ENCODE peak calls at places on chromosomes 11 and 22, in five cellular contexts. One of them, this sample, is unnamed.
A peak's percentile ranks its signal among the peaks of the same experiment; 100 is the strongest.

GRCh38 chr11:26144309-26144690 is 187.6 kb upstream of the ANO3 start:
- DNase-seq in H1: no peak
- DNase-seq in neuronal stem cell: no peak
- DNase-seq in trophoblast cell: no peak
- DNase-seq in H9: no peak
- DNase-seq in this sample: no peak

GRCh38 chr11:96054870-96055705 is 131.2 kb upstream of the MTMR2 start:
- DNase-seq in H1: no peak
- DNase-seq in neuronal stem cell: peak; percentile 71
- DNase-seq in trophoblast cell: no peak
- DNase-seq in H9: no peak
- DNase-seq in this sample: peak; percentile 67

GRCh38 chr11:35619030-35619753 is 932 bp downstream of the FJX1 start:
- DNase-seq in H1: no peak
- DNase-seq in neuronal stem cell: peak; percentile 56
- DNase-seq in trophoblast cell: peak; percentile 87
- DNase-seq in H9: peak; percentile 74
- DNase-seq in this sample: peak; percentile 67

GRCh38 chr22:46957521-46957920 is 195.1 kb downstream of the TBC1D22A start:
- DNase-seq in H1: no peak
- DNase-seq in neuronal stem cell: no peak
- DNase-seq in trophoblast cell: no peak
- DNase-seq in H9: no peak
- DNase-seq in this sample: no peak

GRCh38 chr11:8251767-8252295 is 11.8 kb downstream of the LMO1 start:
- DNase-seq in H1: no peak
- DNase-seq in neuronal stem cell: no peak
- DNase-seq in trophoblast cell: no peak
- DNase-seq in H9: peak; percentile 20
- DNase-seq in this sample: no peak

GRCh38 chr22:41469218-41469851 is 418 bp downstream of the ACO2 start:
- DNase-seq in H1: no peak
- DNase-seq in neuronal stem cell: no peak
- DNase-seq in trophoblast cell: no peak
- DNase-seq in H9: no peak
- DNase-seq in this sample: no peak

GRCh38 chr11:121894581-121894980 is 221.4 kb downstream of the BLID start:
- DNase-seq in H1: no peak
- DNase-seq in neuronal stem cell: no peak
- DNase-seq in trophoblast cell: no peak
- DNase-seq in H9: no peak
- DNase-seq in this sample: peak; percentile 48

GRCh38 chr11:73323464-73323863 is 15.4 kb downstream of the ARHGEF17 start:
- DNase-seq in H1: no peak
- DNase-seq in neuronal stem cell: no peak
- DNase-seq in trophoblast cell: peak; percentile 28
- DNase-seq in H9: peak; percentile 84
- DNase-seq in this sample: peak; percentile 84

GRCh38 chr11:3959015-3959917 is 103.8 kb downstream of the STIM1 start:
- DNase-seq in H1: no peak
- DNase-seq in neuronal stem cell: no peak
- DNase-seq in trophoblast cell: peak; percentile 68
- DNase-seq in H9: no peak
- DNase-seq in this sample: peak; percentile 41

GRCh38 chr11:35541621-35542375 is 16.4 kb upstream of the PAMR1 start:
- DNase-seq in H1: no peak
- DNase-seq in neuronal stem cell: no peak
- DNase-seq in trophoblast cell: peak; percentile 30
- DNase-seq in H9: no peak
- DNase-seq in this sample: peak; percentile 76

GRCh38 chr11:96162816-96163499 is 180.0 kb downstream of the MAML2 start:
- DNase-seq in H1: no peak
- DNase-seq in neuronal stem cell: no peak
- DNase-seq in trophoblast cell: no peak
- DNase-seq in H9: no peak
- DNase-seq in this sample: peak; percentile 93

GRCh38 chr11:86596861-86597632 is 75.4 kb downstream of the ME3 start:
- DNase-seq in H1: no peak
- DNase-seq in neuronal stem cell: no peak
- DNase-seq in trophoblast cell: no peak
- DNase-seq in H9: no peak
- DNase-seq in this sample: peak; percentile 82

GRCh38 chr11:72326151-72326842 is 82.3 kb upstream of the PHOX2A start:
- DNase-seq in H1: no peak
- DNase-seq in neuronal stem cell: no peak
- DNase-seq in trophoblast cell: no peak
- DNase-seq in H9: no peak
- DNase-seq in this sample: peak; percentile 70

GRCh38 chr11:73317373-73317772 is 9.3 kb downstream of the ARHGEF17 start:
- DNase-seq in H1: no peak
- DNase-seq in neuronal stem cell: no peak
- DNase-seq in trophoblast cell: no peak
- DNase-seq in H9: no peak
- DNase-seq in this sample: no peak

GRCh38 chr11:64384981-64385952 is 26.3 kb downstream of the RPS6KA4 start:
- DNase-seq in H1: no peak
- DNase-seq in neuronal stem cell: no peak
- DNase-seq in trophoblast cell: no peak
- DNase-seq in H9: no peak
- DNase-seq in this sample: no peak

GRCh38 chr22:39699631-39700348 is 129.2 kb downstream of the CACNA1I start:
- DNase-seq in H1: no peak
- DNase-seq in neuronal stem cell: peak; percentile 53
- DNase-seq in trophoblast cell: no peak
- DNase-seq in H9: no peak
- DNase-seq in this sample: no peak

GRCh38 chr11:17792161-17792560 is 57.6 kb downstream of the KCNC1 start:
- DNase-seq in H1: no peak
- DNase-seq in neuronal stem cell: no peak
- DNase-seq in trophoblast cell: no peak
- DNase-seq in H9: no peak
- DNase-seq in this sample: no peak

GRCh38 chr11:48123249-48123875 is 93.2 kb upstream of the OR4B1 start:
- DNase-seq in H1: no peak
- DNase-seq in neuronal stem cell: no peak
- DNase-seq in trophoblast cell: no peak
- DNase-seq in H9: no peak
- DNase-seq in this sample: no peak

GRCh38 chr11:7418916-7419315 is 66.4 kb upstream of the OLFML1 start:
- DNase-seq in H1: no peak
- DNase-seq in neuronal stem cell: no peak
- DNase-seq in trophoblast cell: no peak
- DNase-seq in H9: no peak
- DNase-seq in this sample: no peak

GRCh38 chr11:73996161-73996747 is 12.6 kb downstream of the UCP3 start:
- DNase-seq in H1: no peak
- DNase-seq in neuronal stem cell: no peak
- DNase-seq in trophoblast cell: no peak
- DNase-seq in H9: no peak
- DNase-seq in this sample: no peak

GRCh38 chr22:19407649-19408606 is 23.6 kb downstream of the HIRA start:
- DNase-seq in H1: no peak
- DNase-seq in neuronal stem cell: no peak
- DNase-seq in trophoblast cell: no peak
- DNase-seq in H9: no peak
- DNase-seq in this sample: no peak

GRCh38 chr11:48014917-48015316 is 34.6 kb downstream of the PTPRJ start:
- DNase-seq in H1: no peak
- DNase-seq in neuronal stem cell: no peak
- DNase-seq in trophoblast cell: no peak
- DNase-seq in H9: no peak
- DNase-seq in this sample: no peak

GRCh38 chr11:133500936-133501335 is 31.4 kb downstream of the OPCML start:
- DNase-seq in H1: no peak
- DNase-seq in neuronal stem cell: no peak
- DNase-seq in trophoblast cell: no peak
- DNase-seq in H9: peak; percentile 11
- DNase-seq in this sample: no peak

GRCh38 chr22:27715078-27715477 is 86.5 kb downstream of the MN1 start:
- DNase-seq in H1: no peak
- DNase-seq in neuronal stem cell: peak; percentile 23
- DNase-seq in trophoblast cell: no peak
- DNase-seq in H9: no peak
- DNase-seq in this sample: no peak

DNA sequence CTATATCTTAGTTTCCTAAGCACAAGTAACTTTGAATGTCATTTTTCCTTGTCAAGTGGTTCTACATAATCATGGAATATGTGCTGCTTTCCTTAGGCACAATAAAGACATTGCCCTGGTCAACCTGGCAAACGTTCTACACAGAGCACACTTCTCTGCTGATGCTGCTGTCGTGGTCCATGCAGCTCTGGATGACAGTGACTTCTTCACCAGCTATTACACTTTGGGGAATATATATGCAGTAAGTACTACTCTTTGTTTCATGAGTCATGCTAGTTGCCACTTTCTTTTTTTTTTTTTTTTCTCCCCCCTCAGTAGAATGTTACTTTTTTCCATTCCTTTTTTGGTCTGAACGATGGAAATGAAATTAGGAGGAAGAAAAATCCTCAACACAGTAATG is 38.5 kb downstream of the TTC17 start:
- DNase-seq in H1: no peak
- DNase-seq in neuronal stem cell: no peak
- DNase-seq in trophoblast cell: no peak
- DNase-seq in H9: no peak
- DNase-seq in this sample: no peak
- H2BK12ac ChIP-seq in H1: no peak overlapping the region
- H2BK12ac ChIP-seq in neuronal stem cell: no peak overlapping the region
- H2BK12ac ChIP-seq in trophoblast cell: no peak overlapping the region
- H2BK12ac ChIP-seq in H9: no peak overlapping the region
- H2BK12ac ChIP-seq in this sample: no peak overlapping the region

GRCh38 chr11:114563077-114563476 is 3.4 kb upstream of the NXPE1 start:
- DNase-seq in H1: no peak
- DNase-seq in neuronal stem cell: no peak
- DNase-seq in trophoblast cell: no peak
- DNase-seq in H9: no peak
- DNase-seq in this sample: peak; percentile 84
- H2AK5ac ChIP-seq in H1: no peak overlapping the region
- H2AK5ac ChIP-seq in neuronal stem cell: no peak overlapping the region
- H2AK5ac ChIP-seq in trophoblast cell: no peak overlapping the region
- H2AK5ac ChIP-seq in H9: no peak overlapping the region
- H2AK5ac ChIP-seq in this sample: no peak overlapping the region

GRCh38 chr22:48197189-48197690 is 1434.8 kb downstream of the TBC1D22A start:
- DNase-seq in H1: no peak
- DNase-seq in neuronal stem cell: no peak
- DNase-seq in trophoblast cell: no peak
- DNase-seq in H9: no peak
- DNase-seq in this sample: no peak

GRCh38 chr22:48187272-48187855 is 1424.9 kb downstream of the TBC1D22A start:
- DNase-seq in H1: no peak
- DNase-seq in neuronal stem cell: no peak
- DNase-seq in trophoblast cell: no peak
- DNase-seq in H9: peak; percentile 29
- DNase-seq in this sample: no peak

GRCh38 chr22:48188211-48188845 is 1425.9 kb downstream of the TBC1D22A start:
- DNase-seq in H1: no peak
- DNase-seq in neuronal stem cell: no peak
- DNase-seq in trophoblast cell: no peak
- DNase-seq in H9: peak; percentile 22
- DNase-seq in this sample: peak; percentile 14

GRCh38 chr22:48192071-48192470 is 1429.6 kb downstream of the TBC1D22A start:
- DNase-seq in H1: no peak
- DNase-seq in neuronal stem cell: no peak
- DNase-seq in trophoblast cell: no peak
- DNase-seq in H9: no peak
- DNase-seq in this sample: no peak

DNA sequence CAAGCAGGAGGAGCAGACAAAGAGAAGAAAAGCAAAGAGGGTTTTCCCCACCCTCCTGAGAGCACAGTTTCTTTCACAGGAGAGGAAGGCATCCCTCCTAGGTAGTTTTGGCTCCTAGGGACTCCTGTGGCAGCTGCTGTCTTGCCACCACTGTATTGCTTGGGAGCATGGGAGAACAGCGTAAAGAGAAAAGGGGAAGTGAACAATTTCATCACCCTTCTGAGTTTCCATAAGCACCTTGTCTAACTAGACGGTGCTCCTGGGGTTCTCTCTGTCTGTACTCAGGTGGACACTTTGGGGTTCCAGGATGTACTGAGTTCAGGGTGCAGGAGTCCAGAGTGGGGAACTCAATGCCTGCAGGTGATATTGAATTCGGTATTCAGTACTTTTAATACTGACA is 1430.5 kb downstream of the TBC1D22A start:
- DNase-seq in H1: no peak
- DNase-seq in neuronal stem cell: no peak
- DNase-seq in trophoblast cell: no peak
- DNase-seq in H9: peak; percentile 2
- DNase-seq in this sample: no peak
- H2BK12ac ChIP-seq in H1: no peak overlapping the region
- H2BK12ac ChIP-seq in neuronal stem cell: no peak overlapping the region
- H2BK12ac ChIP-seq in trophoblast cell: no peak overlapping the region
- H2BK12ac ChIP-seq in H9: no peak overlapping the region
- H2BK12ac ChIP-seq in this sample: no peak overlapping the region

GRCh38 chr11:2529173-2529572 is 84.4 kb downstream of the KCNQ1 start:
- DNase-seq in H1: no peak
- DNase-seq in neuronal stem cell: no peak
- DNase-seq in trophoblast cell: no peak
- DNase-seq in H9: no peak
- DNase-seq in this sample: no peak
- H2AK5ac ChIP-seq in H1: no peak overlapping the region
- H2AK5ac ChIP-seq in neuronal stem cell: no peak overlapping the region
- H2AK5ac ChIP-seq in trophoblast cell: no peak overlapping the region
- H2AK5ac ChIP-seq in H9: no peak overlapping the region
- H2AK5ac ChIP-seq in this sample: no peak overlapping the region

GRCh38 chr22:22921575-22921974 is 34.0 kb downstream of the IGLL5 start:
- DNase-seq in H1: no peak
- DNase-seq in neuronal stem cell: no peak
- DNase-seq in trophoblast cell: no peak
- DNase-seq in H9: no peak
- DNase-seq in this sample: no peak
- H2BK12ac ChIP-seq in H1: no peak overlapping the region
- H2BK12ac ChIP-seq in neuronal stem cell: no peak overlapping the region
- H2BK12ac ChIP-seq in trophoblast cell: no peak overlapping the region
- H2BK12ac ChIP-seq in H9: no peak overlapping the region
- H2BK12ac ChIP-seq in this sample: no peak overlapping the region

GRCh38 chr11:16158426-16158994 is 197.8 kb downstream of the SOX6 start:
- DNase-seq in H1: no peak
- DNase-seq in neuronal stem cell: no peak
- DNase-seq in trophoblast cell: no peak
- DNase-seq in H9: no peak
- DNase-seq in this sample: no peak
- H2AK5ac ChIP-seq in H1: no peak overlapping the region
- H2AK5ac ChIP-seq in neuronal stem cell: no peak overlapping the region
- H2AK5ac ChIP-seq in trophoblast cell: no peak overlapping the region
- H2AK5ac ChIP-seq in H9: no peak overlapping the region
- H2AK5ac ChIP-seq in this sample: no peak overlapping the region

GRCh38 chr11:33652407-33652806 is 48.2 kb downstream of the C11orf91 start:
- DNase-seq in H1: no peak
- DNase-seq in neuronal stem cell: no peak
- DNase-seq in trophoblast cell: no peak
- DNase-seq in H9: no peak
- DNase-seq in this sample: no peak
- H2BK12ac ChIP-seq in H1: no peak overlapping the region
- H2BK12ac ChIP-seq in neuronal stem cell: no peak overlapping the region
- H2BK12ac ChIP-seq in trophoblast cell: no peak overlapping the region
- H2BK12ac ChIP-seq in H9: no peak overlapping the region
- H2BK12ac ChIP-seq in this sample: no peak overlapping the region

This sample was measured in mesenchymal stem cell.